ENCODE peak calls at places on chromosomes 4 and X, in six cellular contexts. I, O, F, T, W and Y are unnamed samples.

GRCh38 chrX:33447285-33447684 is 235.9 kb upstream of the DMD start:
- DNase-seq in I (no peak), O (no peak), F (no peak), T (no peak), W (no peak), Y (no peak)

GRCh38 chrX:102154218-102154860 is 1.4 kb downstream of the BEX5 start:
- DNase-seq in I (no peak), O (peak), F (peak), T (no peak), W (peak), Y (peak)

GRCh38 chr4:8832130-8832930 is 39.3 kb downstream of the HMX1 start:
- DNase-seq in I (peak), O (no peak), F (no peak), T (no peak), W (no peak), Y (no peak)

GRCh38 chr4:110503588-110504435 is 27.9 kb downstream of the ENPEP start:
- DNase-seq in I (peak), O (no peak), F (peak), T (peak), W (no peak), Y (no peak)

GRCh38 chr4:687048-687974 is 1.6 kb downstream of the SLC49A3 start:
- DNase-seq in I (peak), O (peak), F (peak), T (peak), W (peak), Y (no peak)

GRCh38 chr4:94453534-94453963 is 1.8 kb downstream of the PDLIM5 start:
- DNase-seq in I (peak), O (no peak), F (no peak), T (no peak), W (no peak), Y (no peak)

GRCh38 chr4:169956441-169956840 is 69.8 kb downstream of the MFAP3L start:
- DNase-seq in I (peak), O (no peak), F (no peak), T (peak), W (no peak), Y (peak)

GRCh38 chr4:121189811-121190210 is 25.7 kb upstream of the TNIP3 start:
- DNase-seq in I (no peak), O (no peak), F (no peak), T (no peak), W (no peak), Y (no peak)

GRCh38 chrX:83186632-83187031 is 321.5 kb upstream of the POU3F4 start:
- DNase-seq in I (no peak), O (no peak), F (no peak), T (no peak), W (no peak), Y (no peak)

GRCh38 chr4:74094227-74094626 is 4.8 kb downstream of the CXCL2 start:
- DNase-seq in I (no peak), O (no peak), F (no peak), T (no peak), W (no peak), Y (no peak)

GRCh38 chr4:36174570-36174969 is 69.7 kb downstream of the ARAP2 start:
- DNase-seq in I (no peak), O (no peak), F (no peak), T (no peak), W (no peak), Y (no peak)

GRCh38 chr4:168264903-168265302 is 53.6 kb downstream of the DDX60 start:
- DNase-seq in I (no peak), O (no peak), F (no peak), T (no peak), W (no peak), Y (no peak)

GRCh38 chr4:155948541-155948940 is 5.1 kb downstream of the CTSO start:
- DNase-seq in I (no peak), O (no peak), F (peak), T (peak), W (no peak), Y (no peak)

GRCh38 chrX:2691543-2692220 is 587 bp downstream of the CD99 start:
- DNase-seq in I (peak), O (no peak), F (peak), T (peak), W (peak), Y (peak)

GRCh38 chr4:167614866-167615265 is 380.6 kb upstream of the SPOCK3 start:
- DNase-seq in I (no peak), O (no peak), F (no peak), T (peak), W (no peak), Y (no peak)

GRCh38 chrX:132266583-132267355 is 47.5 kb upstream of the RAP2C start:
- DNase-seq in I (peak), O (no peak), F (no peak), T (peak), W (no peak), Y (no peak)

GRCh38 chr4:150938417-150938816 is 76.7 kb downstream of the LRBA start:
- DNase-seq in I (no peak), O (no peak), F (peak), T (no peak), W (no peak), Y (peak)

GRCh38 chr4:650461-650860 is 23.6 kb downstream of the ATP5ME start:
- DNase-seq in I (no peak), O (no peak), F (no peak), T (no peak), W (no peak), Y (no peak)

DNA sequence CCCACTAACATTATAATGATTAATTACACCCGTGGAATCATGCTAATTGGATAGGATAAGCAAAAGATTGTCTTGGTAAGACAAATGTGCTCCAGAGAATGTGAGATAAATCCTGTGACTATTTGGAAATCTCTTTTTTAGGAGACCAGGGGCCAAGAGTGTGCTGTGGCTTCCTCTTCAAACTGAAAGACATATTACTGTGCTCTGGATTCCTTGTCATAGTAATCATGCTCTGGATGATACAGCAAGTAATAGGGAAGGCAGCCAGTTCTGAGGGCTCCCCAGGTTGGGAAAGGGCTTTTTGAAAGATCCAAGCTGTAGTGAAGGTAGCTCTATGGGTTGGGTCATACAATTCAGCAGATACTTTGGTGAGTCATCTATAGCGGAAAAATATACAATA is 600.5 kb downstream of the PCDH18 start:
- DNase-seq in I (peak), O (no peak), F (no peak), T (peak), W (no peak), Y (no peak)
- H3K9ac ChIP-seq in I (no peak), O (no peak), F (no peak), T (no peak), W (no peak), Y (no peak)

DNA sequence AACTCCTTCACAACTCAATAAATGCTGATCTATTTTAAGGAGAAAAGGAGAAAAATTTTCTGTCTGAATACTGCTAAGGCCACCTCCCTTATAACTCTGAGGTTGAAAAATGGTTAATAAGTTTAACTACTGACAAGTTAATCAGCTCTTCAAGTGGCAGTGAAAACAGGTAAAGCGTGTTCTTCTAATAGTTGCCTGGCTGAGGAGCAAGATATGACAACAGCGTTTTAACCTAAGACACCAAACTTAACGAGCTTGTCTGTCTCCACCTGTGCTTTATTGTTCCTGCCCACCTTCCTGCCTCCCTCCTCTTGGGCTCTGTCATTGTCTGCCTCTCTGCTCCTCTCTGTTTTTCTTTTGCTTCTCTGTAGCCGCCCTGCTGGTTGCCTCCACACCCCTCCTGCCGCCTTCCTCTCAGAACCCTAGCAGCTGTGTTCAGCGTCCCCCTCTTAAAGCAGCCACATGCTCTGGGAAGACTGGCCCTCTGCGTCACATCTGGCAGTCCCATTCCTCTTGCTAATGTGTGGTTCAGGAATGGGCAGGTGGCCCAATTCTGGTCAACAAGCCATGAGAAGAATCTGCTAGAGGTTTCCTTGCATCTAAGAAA is 4.3 kb upstream of the TSPAN5 start:
- DNase-seq in I (no peak), O (no peak), F (peak), T (peak), W (no peak), Y (peak)
- H3K4me3 ChIP-seq in I (no peak), O (no peak), F (no peak), T (no peak), W (no peak), Y (no peak)

GRCh38 chrX:100643212-100643611 is 787 bp upstream of the SRPX2 start:
- DNase-seq in I (no peak), O (no peak), F (no peak), T (no peak), W (no peak), Y (no peak)
- H3K9ac ChIP-seq in I (peak), O (no peak), F (no peak), T (no peak), W (no peak), Y (no peak)

DNA sequence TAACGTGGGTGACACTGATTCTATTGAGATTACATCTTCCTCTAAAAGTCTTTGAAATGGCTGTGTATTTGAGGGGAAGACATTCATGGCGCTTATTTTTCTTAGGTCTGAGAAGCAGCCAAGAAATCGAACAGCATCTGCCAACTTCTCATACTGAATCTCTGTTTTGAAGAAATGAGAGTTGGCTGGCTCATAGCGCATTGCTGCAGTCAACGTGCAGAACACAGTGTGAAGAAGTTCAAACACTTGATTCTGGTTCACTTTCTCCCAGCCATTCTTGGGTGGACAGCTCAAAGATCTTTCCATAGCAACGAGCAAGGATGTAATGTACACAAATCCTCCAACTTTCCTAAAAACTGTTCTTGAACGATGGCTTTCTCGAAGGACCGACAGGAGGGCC is 156.5 kb downstream of the WDFY3 start:
- DNase-seq in I (no peak), O (no peak), F (no peak), T (no peak), W (no peak), Y (no peak)
- H3K4me3 ChIP-seq in I (no peak), O (no peak), F (no peak), T (no peak), W (no peak), Y (no peak)

DNA sequence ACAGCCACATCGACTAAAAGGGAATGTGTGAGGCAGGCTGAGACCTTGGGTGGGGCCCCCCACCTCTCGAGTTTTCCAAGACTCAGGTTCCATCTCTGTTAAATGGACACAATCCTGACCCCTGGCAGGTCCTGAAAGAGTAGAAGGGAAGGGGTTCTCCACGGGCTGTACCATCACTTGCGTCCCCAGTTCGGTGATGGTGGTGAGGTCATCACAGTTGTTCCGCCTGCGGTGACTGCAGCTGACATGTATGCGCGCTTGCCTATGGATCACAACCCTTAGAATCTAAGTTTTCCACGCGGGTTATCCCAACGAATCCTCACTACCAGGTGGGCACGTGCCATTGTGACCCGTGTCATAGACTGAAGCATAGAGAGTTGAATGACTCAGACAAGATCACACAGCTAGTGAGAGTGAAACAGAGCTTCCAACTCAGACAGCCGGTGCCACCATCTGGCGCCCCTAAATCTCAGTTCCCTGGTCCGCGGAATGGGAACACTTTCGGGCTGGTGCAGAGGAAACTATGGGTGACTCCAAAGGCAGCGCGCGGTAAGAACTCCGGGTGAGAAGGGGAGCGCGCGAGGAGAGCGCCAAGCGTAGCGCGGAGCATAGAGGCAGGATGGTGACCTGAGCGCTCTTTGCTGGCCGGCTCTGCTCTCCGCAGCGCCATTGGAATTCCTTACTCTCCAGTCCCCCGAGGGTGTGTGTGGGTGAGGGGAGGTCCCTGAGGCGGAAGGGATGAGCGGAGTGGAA is 10.4 kb downstream of the MSX1 start:
- DNase-seq in I (peak), O (no peak), F (peak), T (no peak), W (no peak), Y (peak)
- H3K9ac ChIP-seq in I (no peak), O (no peak), F (no peak), T (no peak), W (no peak), Y (no peak)

GRCh38 chrX:40144576-40144975 is 46.8 kb upstream of the BCOR start:
- DNase-seq in I (no peak), O (no peak), F (peak), T (no peak), W (no peak), Y (peak)

GRCh38 chrX:40143987-40144386 is 46.2 kb upstream of the BCOR start:
- DNase-seq in I (no peak), O (no peak), F (no peak), T (no peak), W (no peak), Y (no peak)

GRCh38 chrX:40146471-40147398 is 49.0 kb upstream of the BCOR start:
- DNase-seq in I (peak), O (peak), F (peak), T (peak), W (no peak), Y (peak)

GRCh38 chrX:40145670-40146470 is 48.1 kb upstream of the BCOR start:
- DNase-seq in I (peak), O (peak), F (no peak), T (no peak), W (no peak), Y (peak)

DNA sequence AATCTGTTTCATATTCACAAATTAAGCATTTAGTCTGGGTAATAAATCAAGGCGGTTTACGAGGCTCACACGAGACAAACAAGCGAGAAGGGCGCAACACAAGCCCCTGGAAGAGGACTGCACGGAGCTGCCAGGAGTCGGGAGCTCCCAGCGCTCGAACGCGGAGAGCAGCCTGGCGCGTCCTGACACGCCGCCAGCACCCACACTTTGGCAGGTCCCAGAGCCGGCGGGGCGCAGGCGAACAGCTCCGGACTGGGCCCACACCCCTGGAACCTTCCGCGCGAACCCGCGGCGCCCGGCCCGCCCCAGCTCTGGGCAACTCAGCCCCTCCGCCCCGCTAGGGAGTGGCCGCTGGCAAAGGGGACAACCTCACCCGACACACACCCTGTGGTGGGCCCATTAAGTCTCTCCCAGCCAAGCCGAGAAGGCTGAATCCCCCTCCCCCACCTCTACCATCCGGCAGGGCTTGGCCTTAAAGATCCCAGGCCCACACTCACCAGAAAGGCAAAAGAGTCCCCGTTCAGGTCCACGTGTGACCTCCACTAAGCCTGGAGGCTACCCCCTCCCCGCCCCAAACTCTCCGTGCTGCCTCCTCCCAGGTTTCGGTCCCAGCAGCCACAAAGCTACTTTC is 47.4 kb upstream of the BCOR start:
- DNase-seq in I (peak), O (peak), F (peak), T (no peak), W (no peak), Y (peak)
- H3K4me3 ChIP-seq in I (peak), O (peak), F (no peak), T (no peak), W (no peak), Y (peak)

GRCh38 chrX:148381603-148382002 is 118.8 kb upstream of the AFF2 start:
- DNase-seq in I (no peak), O (no peak), F (no peak), T (no peak), W (no peak), Y (no peak)
- H3K9ac ChIP-seq in I (no peak), O (no peak), F (no peak), T (no peak), W (no peak), Y (no peak)

GRCh38 chr4:138243369-138243768 is 1.2 kb upstream of the SLC7A11 start:
- DNase-seq in I (no peak), O (no peak), F (no peak), T (peak), W (no peak), Y (no peak)
- H3K4me3 ChIP-seq in I (no peak), O (no peak), F (no peak), T (no peak), W (no peak), Y (no peak)

DNA sequence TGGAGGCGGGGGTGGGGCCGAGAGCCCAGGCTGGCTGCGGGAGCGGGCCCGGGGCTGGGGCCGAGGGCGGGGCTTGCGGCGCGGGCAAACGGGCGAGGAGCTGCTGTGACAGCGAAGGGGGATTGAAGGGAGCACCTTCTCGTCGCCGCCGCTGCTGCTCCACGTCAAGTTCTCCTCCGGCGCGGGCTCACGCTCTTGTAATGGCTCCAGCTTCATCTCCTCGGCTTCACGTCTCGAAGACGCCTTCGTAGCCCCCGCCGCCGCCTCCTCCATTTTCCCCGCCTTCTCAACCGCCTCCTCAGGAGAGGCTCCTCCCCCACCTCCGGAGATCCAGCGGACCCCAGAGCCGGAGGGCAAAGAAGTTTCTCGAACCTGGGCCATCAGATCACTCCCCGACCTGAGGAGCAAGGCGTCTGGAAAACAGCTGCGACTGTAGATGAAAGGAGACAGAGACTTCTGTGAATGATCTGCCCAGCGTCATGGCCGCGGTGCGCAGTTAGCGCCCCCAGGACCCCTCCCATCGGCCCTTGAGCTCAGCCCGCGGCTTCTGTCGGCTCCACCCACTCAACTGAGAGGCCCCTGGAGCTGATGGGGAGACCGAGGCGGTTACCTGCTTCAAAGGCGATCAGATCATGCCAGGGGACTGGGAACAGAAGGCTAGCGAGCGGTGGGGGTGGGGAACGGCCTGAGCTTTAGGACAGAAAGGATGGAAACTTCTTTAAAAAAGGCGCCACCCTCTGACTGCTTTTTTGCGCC is 911 bp downstream of the USP51 start:
- DNase-seq in I (peak), O (peak), F (peak), T (peak), W (peak), Y (peak)
- H3K9ac ChIP-seq in I (peak), O (peak), F (peak), T (peak), W (peak), Y (no peak)